ENCODE peak calls at places on chromosome 16, in nine cellular contexts. U is ascending aorta; P is stimulated activated CD4-positive, alpha-beta T cell treated with anti-CD3 and anti-CD28 coated beads, Interleukin-15, amount 100 ng/mL, for 1 hour; L is fibroblast of lung; O is activated gamma-delta T cell treated with Interleukin-2 at 50 U/mL for 16 hours; M is anterior cingulate cortex; B is adipocyte; N is NCI-H2081; C is lung microvascular endothelial cell. F is an unnamed sample.
A peak's percentile ranks its signal among the peaks of the same experiment; 100 is the strongest.

GRCh38 chr16:89052824-89053724 is 40.6 kb upstream of the ACSF3 start:
- DNase-seq in U (no peak), P (no peak), L (peak; percentile 17), O (no peak), M (peak; percentile 74), B (no peak), N (peak; percentile 57), C (no peak), F (no peak)

GRCh38 chr16:8594149-8594666 is 3.9 kb upstream of the TMEM114 start:
- DNase-seq in U (no peak), P (no peak), L (no peak), O (no peak), M (no peak), B (no peak), N (no peak), C (no peak), F (no peak)

GRCh38 chr16:70570967-70571570 is 47.5 kb downstream of the SF3B3 start:
- DNase-seq in U (peak; percentile 33), P (no peak), L (no peak), O (no peak), M (no peak), B (no peak), N (no peak), C (no peak), F (no peak)

GRCh38 chr16:67844441-67844840 is 2.3 kb upstream of the NUTF2 start:
- DNase-seq in U (no peak), P (no peak), L (no peak), O (no peak), M (no peak), B (peak; percentile 47), N (no peak), C (peak; percentile 9), F (no peak)

GRCh38 chr16:67673712-67674580 is 7.3 kb downstream of the C16orf86 start:
- DNase-seq in U (peak; percentile 78), P (no peak), L (peak; percentile 30), O (no peak), M (peak; percentile 30), B (no peak), N (peak; percentile 60), C (peak; percentile 82), F (no peak)

GRCh38 chr16:66128363-66128725 is 238.1 kb upstream of the CDH5 start:
- DNase-seq in U (no peak), P (no peak), L (no peak), O (no peak), M (no peak), B (no peak), N (no peak), C (no peak), F (no peak)

GRCh38 chr16:84607694-84608093 is 10.2 kb downstream of the COTL1 start:
- DNase-seq in U (no peak), P (no peak), L (no peak), O (no peak), M (no peak), B (no peak), N (no peak), C (peak; percentile 41), F (no peak)

GRCh38 chr16:17076121-17076757 is 394.5 kb downstream of the XYLT1 start:
- DNase-seq in U (no peak), P (no peak), L (no peak), O (no peak), M (no peak), B (no peak), N (no peak), C (no peak), F (no peak)

GRCh38 chr16:69145658-69146057 is 13.2 kb downstream of the UTP4 start:
- DNase-seq in U (peak; percentile 81), P (no peak), L (peak; percentile 21), O (no peak), M (no peak), B (no peak), N (no peak), C (no peak), F (no peak)

GRCh38 chr16:88839026-88839529 is 17.7 kb downstream of the GALNS start:
- DNase-seq in U (no peak), P (no peak), L (no peak), O (no peak), M (no peak), B (no peak), N (no peak), C (no peak), F (no peak)

GRCh38 chr16:82138478-82139285 is 31.3 kb downstream of the MPHOSPH6 start:
- DNase-seq in U (no peak), P (no peak), L (no peak), O (no peak), M (no peak), B (no peak), N (no peak), C (no peak), F (no peak)

F was measured in effector memory CD8-positive, alpha-beta T cell.